ENCODE peak calls at places on chromosomes 6 and 20, in five cellular contexts. T is A549, Y is GM12891, I is BJ, D is dermis microvascular lymphatic vessel endothelial cell. K is an unnamed sample.

GRCh38 chr6:27472182-27472616 is 706 bp downstream of the ZNF184 start:
- DNase-seq in T (peak), D (peak), Y (peak), I (no peak), K (no peak)

GRCh38 chr20:20362774-20363435 is 5.0 kb upstream of the INSM1 start:
- DNase-seq in I (no peak), Y (no peak), T (no peak), D (no peak), K (no peak)

GRCh38 chr6:33672808-33673207 is 38.7 kb downstream of the UQCC2 start:
- DNase-seq in T (peak), D (peak), Y (no peak), I (peak), K (peak)

GRCh38 chr6:72787521-72788031 is 165.7 kb downstream of the KCNQ5 start:
- DNase-seq in T (peak), Y (no peak), I (peak), D (no peak), K (peak)

GRCh38 chr6:11204987-11205386 is 27.5 kb downstream of the NEDD9 start:
- DNase-seq in T (no peak), D (no peak), Y (no peak), I (no peak), K (no peak)

GRCh38 chr6:41455818-41456217 is 90.4 kb upstream of the FOXP4 start:
- DNase-seq in T (no peak), D (no peak), Y (no peak), I (no peak), K (no peak)

GRCh38 chr20:24235740-24236139 is 233.7 kb upstream of the SYNDIG1 start:
- DNase-seq in I (no peak), T (no peak), D (no peak), Y (no peak), K (no peak)

GRCh38 chr6:56692586-56693245 is 50.0 kb upstream of the DST start:
- DNase-seq in T (no peak), I (no peak), D (no peak), Y (no peak), K (no peak)

GRCh38 chr6:21611485-21611884 is 17.9 kb downstream of the SOX4 start:
- DNase-seq in T (no peak), I (no peak), Y (no peak), D (no peak), K (no peak)

GRCh38 chr6:111950661-111951426 is 77.6 kb upstream of the FYN start:
- DNase-seq in Y (no peak), I (no peak), D (peak), T (no peak), K (no peak)

GRCh38 chr6:135250751-135251356 is 69.7 kb downstream of the MYB start:
- DNase-seq in Y (no peak), T (no peak), I (no peak), D (no peak), K (no peak)

GRCh38 chr6:110813813-110814487 is 1.3 kb downstream of the CDK19 start:
- DNase-seq in D (no peak), T (peak), Y (peak), I (no peak), K (no peak)

GRCh38 chr20:60147004-60147403 is 188.8 kb downstream of the CDH26 start:
- DNase-seq in I (no peak), Y (no peak), T (no peak), D (no peak), K (no peak)